ENCODE peak calls at places on chromosomes 6 and 20, in seven cellular contexts. One of them, this sample, is unnamed.

GRCh38 chr6:30826961-30827342 is 57.4 kb upstream of the DDR1 start:
- DNase-seq in head of caudate nucleus: no peak
- DNase-seq in NCI-H2081 treated with DMSO at 0.1 percent for 48 hours: no peak
- DNase-seq in OCI-LY7: no peak
- DNase-seq in endothelial cell: no peak
- DNase-seq in AG10803: no peak
- DNase-seq in GM12865: no peak
- DNase-seq in this sample: no peak

GRCh38 chr6:20705741-20706140 is 171.5 kb downstream of the CDKAL1 start:
- DNase-seq in AG10803: no peak
- DNase-seq in endothelial cell: no peak
- DNase-seq in NCI-H2081 treated with DMSO at 0.1 percent for 48 hours: no peak
- DNase-seq in head of caudate nucleus: no peak
- DNase-seq in GM12865: peak; percentile 47
- DNase-seq in OCI-LY7: no peak
- DNase-seq in this sample: no peak

GRCh38 chr6:149313070-149313469 is 4.4 kb upstream of the TAB2 start:
- DNase-seq in GM12865: no peak
- DNase-seq in NCI-H2081 treated with DMSO at 0.1 percent for 48 hours: no peak
- DNase-seq in AG10803: no peak
- DNase-seq in endothelial cell: no peak
- DNase-seq in head of caudate nucleus: no peak
- DNase-seq in OCI-LY7: no peak
- DNase-seq in this sample: no peak

GRCh38 chr6:44456070-44456965 is 68.8 kb downstream of the CDC5L start:
- DNase-seq in endothelial cell: peak; percentile 51
- DNase-seq in GM12865: peak; percentile 66
- DNase-seq in NCI-H2081 treated with DMSO at 0.1 percent for 48 hours: no peak
- DNase-seq in AG10803: peak; percentile 56
- DNase-seq in head of caudate nucleus: no peak
- DNase-seq in OCI-LY7: peak; percentile 66
- DNase-seq in this sample: peak; percentile 68

GRCh38 chr6:99810295-99810694 is 183.7 kb downstream of the MCHR2 start:
- DNase-seq in GM12865: no peak
- DNase-seq in AG10803: no peak
- DNase-seq in head of caudate nucleus: no peak
- DNase-seq in OCI-LY7: no peak
- DNase-seq in endothelial cell: no peak
- DNase-seq in NCI-H2081 treated with DMSO at 0.1 percent for 48 hours: no peak
- DNase-seq in this sample: no peak

GRCh38 chr6:36071714-36072113 is 44.1 kb downstream of the MAPK14 start:
- DNase-seq in AG10803: no peak
- DNase-seq in head of caudate nucleus: no peak
- DNase-seq in GM12865: no peak
- DNase-seq in NCI-H2081 treated with DMSO at 0.1 percent for 48 hours: no peak
- DNase-seq in endothelial cell: no peak
- DNase-seq in OCI-LY7: no peak
- DNase-seq in this sample: no peak

GRCh38 chr6:156599977-156600647 is 177.1 kb upstream of the ARID1B start:
- DNase-seq in AG10803: no peak
- DNase-seq in endothelial cell: no peak
- DNase-seq in NCI-H2081 treated with DMSO at 0.1 percent for 48 hours: no peak
- DNase-seq in head of caudate nucleus: no peak
- DNase-seq in OCI-LY7: no peak
- DNase-seq in GM12865: no peak
- DNase-seq in this sample: no peak

GRCh38 chr6:33772114-33772830 is 16.7 kb downstream of the LEMD2 start:
- DNase-seq in NCI-H2081 treated with DMSO at 0.1 percent for 48 hours: no peak
- DNase-seq in GM12865: no peak
- DNase-seq in head of caudate nucleus: no peak
- DNase-seq in endothelial cell: no peak
- DNase-seq in AG10803: no peak
- DNase-seq in OCI-LY7: no peak
- DNase-seq in this sample: no peak

GRCh38 chr20:46554850-46555249 is 4.4 kb upstream of the OCSTAMP start:
- DNase-seq in endothelial cell: no peak
- DNase-seq in NCI-H2081 treated with DMSO at 0.1 percent for 48 hours: no peak
- DNase-seq in AG10803: no peak
- DNase-seq in OCI-LY7: no peak
- DNase-seq in head of caudate nucleus: no peak
- DNase-seq in GM12865: no peak
- DNase-seq in this sample: no peak

GRCh38 chr6:27795697-27796494 is 116.3 kb downstream of the OR2B2 start:
- DNase-seq in head of caudate nucleus: no peak
- DNase-seq in NCI-H2081 treated with DMSO at 0.1 percent for 48 hours: peak; percentile 69
- DNase-seq in endothelial cell: peak; percentile 78
- DNase-seq in GM12865: peak; percentile 91
- DNase-seq in OCI-LY7: peak; percentile 88
- DNase-seq in AG10803: peak; percentile 88
- DNase-seq in this sample: peak; percentile 90

GRCh38 chr6:21045135-21045616 is 510.9 kb downstream of the CDKAL1 start:
- DNase-seq in endothelial cell: no peak
- DNase-seq in head of caudate nucleus: no peak
- DNase-seq in AG10803: no peak
- DNase-seq in OCI-LY7: no peak
- DNase-seq in NCI-H2081 treated with DMSO at 0.1 percent for 48 hours: no peak
- DNase-seq in GM12865: no peak
- DNase-seq in this sample: no peak